ENCODE peak calls at places on chromosomes 16 and 17, in nine cellular contexts. J is Right ventricle myocardium superior; V is stimulated activated CD8-positive, alpha-beta memory T cell treated with anti-CD3 and anti-CD28 coated beads, Interleukin-2, amount 100 ng/mL, for 48 hours; T is AG20443; K is NCI-H1436; P is PC-3; E is renal cortical epithelial cell; R is AG04450; M is activated T-cell treated with anti-CD3 and anti-CD28 coated beads for 1 hour. D is an unnamed sample.

GRCh38 chr16:728890-729744 is 2.2 kb downstream of the HAGHL start:
- DNase-seq in J (no peak), V (no peak), T (no peak), K (no peak), P (no peak), E (no peak), R (no peak), M (no peak), D (no peak)

GRCh38 chr17:81011951-81012350 is 20.3 kb downstream of the CHMP6 start:
- DNase-seq in J (no peak), V (no peak), T (no peak), K (no peak), P (no peak), E (no peak), R (no peak), M (no peak), D (no peak)

GRCh38 chr16:50067290-50067853 is 1.6 kb downstream of the HEATR3 start:
- DNase-seq in J (no peak), V (no peak), T (peak), K (peak), P (peak), E (peak), R (peak), M (peak), D (peak)

GRCh38 chr16:4053663-4054479 is 62.4 kb downstream of the ADCY9 start:
- DNase-seq in J (peak), V (no peak), T (peak), K (no peak), P (peak), E (no peak), R (peak), M (no peak), D (no peak)

GRCh38 chr16:969508-970378 is 1.0 kb downstream of the LMF1 start:
- DNase-seq in J (peak), V (no peak), T (peak), K (no peak), P (peak), E (no peak), R (no peak), M (no peak), D (no peak)

GRCh38 chr17:13888043-13888442 is 181.3 kb upstream of the COX10 start:
- DNase-seq in J (no peak), V (no peak), T (peak), K (no peak), P (peak), E (no peak), R (no peak), M (no peak), D (no peak)

GRCh38 chr17:56679767-56680422 is 86.4 kb downstream of the NOG start:
- DNase-seq in J (no peak), V (no peak), T (no peak), K (no peak), P (peak), E (peak), R (no peak), M (no peak), D (no peak)

GRCh38 chr17:74855323-74855722 is 4.4 kb downstream of the GRIN2C start:
- DNase-seq in J (no peak), V (no peak), T (no peak), K (no peak), P (no peak), E (no peak), R (no peak), M (no peak), D (no peak)

GRCh38 chr16:13351222-13351621 is 449.8 kb downstream of the SHISA9 start:
- DNase-seq in J (no peak), V (no peak), T (no peak), K (no peak), P (no peak), E (no peak), R (no peak), M (no peak), D (no peak)

GRCh38 chr17:27566673-27567562 is 64.1 kb upstream of the LGALS9 start:
- DNase-seq in J (no peak), V (no peak), T (no peak), K (no peak), P (no peak), E (no peak), R (no peak), M (no peak), D (no peak)

GRCh38 chr16:70708381-70709253 is 22.8 kb upstream of the MTSS2 start:
- DNase-seq in J (no peak), V (no peak), T (no peak), K (no peak), P (no peak), E (no peak), R (no peak), M (no peak), D (no peak)

GRCh38 chr16:61836804-61837398 is 199.3 kb downstream of the CDH8 start:
- DNase-seq in J (no peak), V (no peak), T (peak), K (no peak), P (no peak), E (no peak), R (no peak), M (no peak), D (no peak)

GRCh38 chr17:55286681-55287589 is 22.2 kb downstream of the HLF start:
- DNase-seq in J (peak), V (no peak), T (no peak), K (no peak), P (peak), E (peak), R (no peak), M (no peak), D (peak)

GRCh38 chr16:752008-752315 is 8.6 kb upstream of the MSLN start:
- DNase-seq in J (no peak), V (no peak), T (no peak), K (no peak), P (no peak), E (no peak), R (no peak), M (no peak), D (no peak)

GRCh38 chr17:1485311-1485747 is 7.2 kb downstream of the MYO1C start:
- DNase-seq in J (peak), V (no peak), T (peak), K (no peak), P (peak), E (no peak), R (no peak), M (no peak), D (no peak)

GRCh38 chr17:17494499-17495447 is 1.4 kb downstream of the RASD1 start:
- DNase-seq in J (peak), V (no peak), T (peak), K (no peak), P (peak), E (peak), R (no peak), M (no peak), D (no peak)

GRCh38 chr17:4858068-4858879 is 25.1 kb downstream of the MINK1 start:
- DNase-seq in J (no peak), V (no peak), T (no peak), K (no peak), P (peak), E (peak), R (no peak), M (no peak), D (no peak)

GRCh38 chr16:80569440-80570105 is 28.8 kb downstream of the DYNLRB2 start:
- DNase-seq in J (no peak), V (peak), T (peak), K (no peak), P (peak), E (peak), R (no peak), M (peak), D (peak)

GRCh38 chr17:17853811-17854527 is 17.2 kb upstream of the SREBF1 start:
- DNase-seq in J (no peak), V (no peak), T (no peak), K (no peak), P (peak), E (peak), R (no peak), M (no peak), D (no peak)

GRCh38 chr17:36149296-36149820 is 27.1 kb downstream of the TBC1D3B start:
- DNase-seq in J (peak), V (no peak), T (peak), K (no peak), P (no peak), E (no peak), R (no peak), M (no peak), D (peak)

GRCh38 chr17:2122641-2123302 is 67.9 kb downstream of the HIC1 start:
- DNase-seq in J (peak), V (no peak), T (peak), K (no peak), P (no peak), E (no peak), R (peak), M (no peak), D (no peak)

GRCh38 chr17:79778504-79779087 is 648 bp downstream of the CBX2 start:
- DNase-seq in J (peak), V (no peak), T (no peak), K (peak), P (peak), E (no peak), R (no peak), M (no peak), D (no peak)